ENCODE peak calls at places on chromosomes 12 and 14, in ten cellular contexts. J, T, G, Q, R, C, M, S, V and U are unnamed samples. For H3K4me1, the result is how much of the 10 kb centered on the place peaks cover.

GRCh38 chr12:14986449-14986848 is 13.6 kb downstream of the PDE6H start:
- DNase-seq in J (no peak), T (no peak), G (no peak), Q (no peak), R (no peak), C (no peak), M (no peak), S (no peak), V (peak), U (no peak)

GRCh38 chr14:61080591-61081010 is 99.6 kb downstream of the SLC38A6 start:
- DNase-seq in J (peak), T (no peak), G (no peak), Q (no peak), R (peak), C (peak), M (peak), S (no peak), V (peak), U (peak)

GRCh38 chr12:132513070-132513398 is 23.1 kb downstream of the FBRSL1 start:
- DNase-seq in J (peak), T (no peak), G (no peak), Q (no peak), R (peak), C (peak), M (no peak), S (no peak), V (no peak), U (no peak)

GRCh38 chr12:122081697-122082221 is 3.2 kb downstream of the MLXIP start:
- DNase-seq in J (no peak), T (peak), G (no peak), Q (no peak), R (peak), C (no peak), M (peak), S (peak), V (peak), U (no peak)

GRCh38 chr12:106070611-106071010 is 68.1 kb downstream of the NUAK1 start:
- DNase-seq in J (no peak), T (no peak), G (no peak), Q (no peak), R (no peak), C (no peak), M (no peak), S (no peak), V (no peak), U (peak)

GRCh38 chr14:64303471-64303917 is 9.3 kb upstream of the ESR2 start:
- DNase-seq in J (peak), T (peak), G (peak), Q (peak), R (peak), C (peak), M (peak), S (peak), V (peak), U (peak)

GRCh38 chr12:65643595-65644386 is 180.5 kb upstream of the HMGA2 start:
- DNase-seq in J (no peak), T (peak), G (no peak), Q (no peak), R (peak), C (no peak), M (peak), S (peak), V (no peak), U (no peak)

GRCh38 chr12:52890417-52890816 is 14.5 kb downstream of the KRT8 start:
- DNase-seq in J (no peak), T (no peak), G (no peak), Q (no peak), R (no peak), C (no peak), M (no peak), S (no peak), V (no peak), U (peak)

GRCh38 chr12:95789126-95790024 is 1.2 kb downstream of the NTN4 start:
- DNase-seq in J (no peak), T (peak), G (no peak), Q (peak), R (peak), C (no peak), M (peak), S (no peak), V (no peak), U (peak)

GRCh38 chr14:37179896-37180502 is 7.6 kb upstream of the SLC25A21 start:
- DNase-seq in J (peak), T (peak), G (no peak), Q (no peak), R (peak), C (peak), M (peak), S (no peak), V (no peak), U (no peak)

GRCh38 chr14:34851395-34851794 is 23.8 kb downstream of the BAZ1A start:
- DNase-seq in J (peak), T (peak), G (no peak), Q (no peak), R (peak), C (peak), M (peak), S (no peak), V (no peak), U (no peak)

GRCh38 chr14:54493293-54493692 is 4.5 kb upstream of the GMFB start:
- DNase-seq in J (no peak), T (no peak), G (no peak), Q (peak), R (no peak), C (no peak), M (no peak), S (no peak), V (peak), U (peak)

GRCh38 chr12:4736048-4736447 is 15.8 kb downstream of the GALNT8 start:
- DNase-seq in J (no peak), T (no peak), G (no peak), Q (no peak), R (no peak), C (no peak), M (no peak), S (no peak), V (no peak), U (no peak)

GRCh38 chr12:77751939-77752338 is 78.8 kb upstream of the NAV3 start:
- DNase-seq in J (peak), T (no peak), G (no peak), Q (no peak), R (no peak), C (peak), M (no peak), S (no peak), V (no peak), U (no peak)

GRCh38 chr12:46071769-46072624 is 81.6 kb upstream of the SCAF11 start:
- DNase-seq in J (peak), T (peak), G (peak), Q (peak), R (peak), C (peak), M (peak), S (peak), V (peak), U (peak)

GRCh38 chr12:96493101-96493500 is 3.7 kb downstream of the CFAP54 start:
- DNase-seq in J (peak), T (peak), G (no peak), Q (no peak), R (peak), C (peak), M (peak), S (no peak), V (no peak), U (no peak)

GRCh38 chr12:119594399-119594730 is 791 bp downstream of the TMEM233 start:
- DNase-seq in J (peak), T (no peak), G (no peak), Q (peak), R (no peak), C (peak), M (peak), S (no peak), V (peak), U (peak)

GRCh38 chr12:124666722-124667259 is 99.4 kb upstream of the NCOR2 start:
- DNase-seq in J (no peak), T (no peak), G (no peak), Q (no peak), R (no peak), C (no peak), M (no peak), S (no peak), V (no peak), U (no peak)

GRCh38 chr14:94174622-94175402 is 690 bp downstream of the PPP4R4 start:
- DNase-seq in J (no peak), T (no peak), G (no peak), Q (peak), R (no peak), C (no peak), M (peak), S (no peak), V (no peak), U (peak)

GRCh38 chr12:78062781-78063180 is 232.1 kb downstream of the NAV3 start:
- DNase-seq in J (peak), T (peak), G (peak), Q (no peak), R (peak), C (peak), M (peak), S (no peak), V (no peak), U (no peak)

GRCh38 chr12:6118891-6119568 is 5.4 kb downstream of the VWF start:
- DNase-seq in J (no peak), T (no peak), G (no peak), Q (no peak), R (no peak), C (peak), M (no peak), S (no peak), V (no peak), U (peak)

GRCh38 chr12:40569626-40570179 is 122.5 kb upstream of the CNTN1 start:
- DNase-seq in J (peak), T (no peak), G (no peak), Q (no peak), R (peak), C (peak), M (peak), S (no peak), V (no peak), U (no peak)

GRCh38 chr12:95169368-95169767 is 47.9 kb downstream of the FGD6 start:
- DNase-seq in J (peak), T (peak), G (peak), Q (peak), R (peak), C (peak), M (peak), S (peak), V (no peak), U (no peak)

GRCh38 chr12:58359084-58359483 is 417.7 kb downstream of the ATP23 start:
- DNase-seq in J (no peak), T (no peak), G (no peak), Q (no peak), R (peak), C (no peak), M (peak), S (no peak), V (no peak), U (no peak)

GRCh38 chr12:57726884-57727757 is 11.4 kb downstream of the AGAP2 start:
- DNase-seq in J (peak), T (no peak), G (no peak), Q (peak), R (no peak), C (peak), M (peak), S (no peak), V (no peak), U (peak)

GRCh38 chr14:38079268-38079667 is 128.4 kb upstream of the SSTR1 start:
- DNase-seq in J (no peak), T (no peak), G (no peak), Q (no peak), R (peak), C (no peak), M (peak), S (no peak), V (no peak), U (no peak)

GRCh38 chr14:79278798-79279644 is 932.3 kb downstream of the DIO2 start:
- DNase-seq in J (peak), T (peak), G (peak), Q (peak), R (peak), C (peak), M (peak), S (peak), V (no peak), U (peak)

GRCh38 chr14:61525293-61526011 is 169.9 kb upstream of the HIF1A start:
- DNase-seq in J (peak), T (peak), G (no peak), Q (no peak), R (peak), C (peak), M (peak), S (peak), V (no peak), U (peak)

GRCh38 chr14:29016050-29016900 is 249.7 kb downstream of the FOXG1 start:
- DNase-seq in J (peak), T (no peak), G (peak), Q (peak), R (peak), C (peak), M (peak), S (peak), V (peak), U (peak)

GRCh38 chr12:57868870-57869609 is 22.5 kb upstream of the CTDSP2 start:
- DNase-seq in J (no peak), T (no peak), G (no peak), Q (peak), R (no peak), C (no peak), M (peak), S (no peak), V (no peak), U (peak)

GRCh38 chr12:98439471-98440164 is 75.8 kb upstream of the TMPO start:
- DNase-seq in J (peak), T (no peak), G (no peak), Q (no peak), R (no peak), C (peak), M (peak), S (no peak), V (no peak), U (peak)

GRCh38 chr12:123934016-123934620 is 38.5 kb downstream of the CCDC92 start:
- DNase-seq in J (no peak), T (no peak), G (no peak), Q (no peak), R (no peak), C (no peak), M (no peak), S (no peak), V (no peak), U (no peak)

GRCh38 chr12:124259168-124260066 is 35.5 kb upstream of the RFLNA start:
- DNase-seq in J (no peak), T (peak), G (no peak), Q (no peak), R (no peak), C (no peak), M (peak), S (peak), V (no peak), U (no peak)

GRCh38 chr14:87391066-87391465 is 601.9 kb downstream of the GALC start:
- DNase-seq in J (no peak), T (no peak), G (no peak), Q (no peak), R (no peak), C (no peak), M (no peak), S (no peak), V (no peak), U (no peak)

GRCh38 chr14:50820786-50821185 is 10.2 kb downstream of the NIN start:
- DNase-seq in J (no peak), T (no peak), G (no peak), Q (no peak), R (no peak), C (no peak), M (no peak), S (no peak), V (peak), U (no peak)
- H3K4me1 ChIP-seq in J (under half), T (under half), G (under half), Q (under half), R (under half), C (under half), M (under half), S (under half), V (half or more), U (under half)

DNA sequence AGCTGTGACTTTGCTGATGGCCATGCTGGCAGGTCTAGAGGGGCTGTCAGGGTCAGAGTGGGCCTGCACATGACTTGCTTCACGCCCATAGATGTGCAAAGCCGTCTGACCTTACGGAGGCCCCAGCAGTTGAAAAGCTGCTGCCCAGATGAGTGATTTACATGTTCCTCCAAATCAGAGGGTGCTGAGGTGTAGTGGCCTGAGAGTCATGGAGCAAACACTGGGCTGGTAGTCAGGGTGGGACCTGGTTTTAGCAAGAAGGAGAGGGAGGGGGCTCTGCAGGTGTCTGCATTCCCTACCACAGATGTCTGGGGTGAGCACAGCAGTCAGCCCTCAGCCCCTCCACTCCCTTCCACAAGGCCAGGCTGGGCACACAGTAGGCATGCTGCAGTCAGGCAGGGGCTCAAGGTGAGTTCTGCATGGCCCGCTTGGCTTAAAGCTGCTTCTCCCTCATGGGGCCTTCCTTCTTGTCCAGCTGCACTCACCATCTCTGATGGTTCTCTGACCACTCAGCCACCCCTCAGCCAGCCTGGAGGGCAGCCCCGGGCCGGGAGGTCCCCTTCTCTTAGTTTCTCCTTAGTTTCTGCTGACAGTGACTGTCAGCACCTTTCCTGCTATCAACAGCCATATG is 34.2 kb upstream of the EML1 start:
- DNase-seq in J (no peak), T (no peak), G (no peak), Q (no peak), R (no peak), C (no peak), M (no peak), S (no peak), V (no peak), U (no peak)
- H3K9ac ChIP-seq in J (peak), T (no peak), G (no peak), Q (no peak), R (peak), C (no peak), M (no peak), S (no peak), V (no peak), U (no peak)

DNA sequence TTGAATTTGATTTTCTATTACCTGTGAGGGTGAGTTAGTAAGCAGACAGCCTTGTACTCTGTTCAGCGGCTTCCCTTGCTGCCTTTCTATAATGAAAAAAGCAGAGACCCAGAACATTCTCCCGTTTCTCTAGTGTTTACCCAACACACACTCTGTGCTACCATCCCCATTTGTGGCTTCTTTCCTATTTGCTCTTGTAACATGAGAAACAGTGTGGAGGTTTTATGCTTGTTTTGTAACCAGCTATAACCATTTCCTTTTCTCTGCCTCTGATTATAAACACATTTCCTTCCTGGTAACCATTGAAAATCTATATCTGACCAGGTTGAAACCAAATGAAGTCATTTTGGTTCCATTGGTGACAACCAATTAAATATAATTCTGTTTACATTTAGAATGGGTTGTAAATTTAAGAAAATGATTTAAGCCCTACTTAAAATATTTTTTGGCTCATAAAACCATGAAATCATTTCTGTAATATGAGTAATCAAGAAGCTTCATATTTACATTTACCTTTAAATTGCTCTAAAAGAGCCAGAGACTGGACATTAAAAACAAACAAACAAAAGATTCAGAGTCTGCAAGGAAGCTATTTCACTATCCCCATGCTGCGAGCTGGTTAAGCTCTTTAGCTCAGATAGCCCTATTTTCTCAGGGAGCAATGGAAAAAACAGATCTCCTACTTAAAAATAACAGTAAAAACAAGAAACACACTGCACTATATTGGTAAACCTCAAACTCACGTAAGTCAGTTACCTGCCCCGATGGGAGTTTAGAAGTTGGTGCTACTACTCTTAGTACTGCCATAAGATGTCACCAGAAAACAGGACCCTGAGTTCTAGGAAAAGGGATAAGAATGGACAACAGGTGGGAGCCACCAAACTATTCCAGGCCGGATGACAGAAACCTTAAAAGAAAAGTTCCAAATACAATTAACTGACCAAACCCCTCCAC is 206.5 kb upstream of the EEA1 start:
- DNase-seq in J (no peak), T (no peak), G (peak), Q (no peak), R (peak), C (peak), M (peak), S (no peak), V (no peak), U (no peak)
- H3K27ac ChIP-seq in J (no peak), T (no peak), G (peak), Q (no peak), R (peak), C (no peak), M (no peak), S (no peak), V (no peak), U (no peak)

DNA sequence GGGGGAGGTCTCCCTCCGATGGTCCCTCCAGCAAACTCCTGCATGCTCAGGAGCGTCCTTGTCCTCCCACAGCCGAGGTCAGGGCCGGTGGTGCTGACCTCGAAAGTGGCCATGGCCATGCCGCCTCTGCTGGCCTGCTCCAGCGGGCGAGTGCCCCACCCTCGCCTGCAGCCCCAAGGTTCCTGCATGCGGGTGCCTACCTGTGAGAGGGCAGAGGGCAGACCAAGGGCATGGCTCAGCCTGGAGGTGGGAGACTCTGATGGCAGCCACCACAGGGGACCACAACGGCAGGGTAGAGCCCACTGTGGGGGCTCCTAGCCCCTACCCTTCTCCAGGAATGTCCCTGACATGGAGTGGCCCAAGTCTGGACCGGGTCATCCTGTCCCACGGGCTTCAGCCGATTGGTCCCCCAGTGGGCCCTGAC is 38.1 kb upstream of the PPP1R13B start:
- DNase-seq in J (no peak), T (no peak), G (no peak), Q (no peak), R (no peak), C (no peak), M (no peak), S (no peak), V (no peak), U (no peak)
- H3K4me1 ChIP-seq in J (under half), T (under half), G (half or more), Q (under half), R (under half), C (under half), M (under half), S (under half), V (under half), U (under half)

DNA sequence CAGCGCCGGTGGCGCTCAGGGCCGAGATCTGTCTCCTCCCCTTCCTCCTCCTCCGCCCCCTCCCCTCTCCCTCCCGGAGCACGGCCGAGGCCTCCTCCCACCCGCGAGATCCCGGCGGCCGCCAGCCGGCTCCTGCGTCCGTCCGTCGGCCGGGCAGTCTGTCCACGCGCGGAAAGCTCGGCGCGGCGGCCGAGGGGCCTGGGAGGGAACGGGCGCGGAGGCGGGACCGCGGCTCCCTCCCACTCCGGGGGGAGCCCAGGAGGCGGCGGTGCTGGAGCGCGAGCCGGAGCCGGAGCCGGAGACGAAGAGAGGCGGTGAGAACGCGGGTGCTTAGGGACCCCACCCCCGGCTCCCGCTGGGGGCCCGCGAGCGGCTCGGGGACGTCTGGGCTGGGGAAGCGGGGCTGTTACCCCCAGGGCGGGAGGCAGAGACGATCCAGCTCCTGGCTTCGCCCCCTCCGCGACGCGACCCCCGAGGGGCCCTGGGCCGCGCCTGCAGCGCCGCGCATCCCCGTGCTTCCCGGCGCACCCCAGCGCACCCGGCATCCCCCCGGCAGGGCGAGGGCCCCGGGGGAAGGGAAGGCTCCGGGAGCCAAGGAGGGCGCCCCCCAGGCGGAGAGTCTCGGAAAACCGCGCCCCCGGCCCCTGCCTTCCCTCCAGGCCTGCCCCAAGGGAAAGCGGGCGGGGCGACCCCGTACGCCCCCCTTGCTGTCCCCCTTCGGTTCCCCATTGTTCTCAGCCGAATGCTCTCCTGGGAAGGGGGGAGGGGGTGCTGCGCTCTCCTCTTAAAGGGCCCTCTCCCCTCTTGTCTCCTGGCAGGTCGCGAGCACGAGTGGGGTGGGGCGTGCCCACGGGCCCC is at the start of gene DTX1:
- DNase-seq in J (no peak), T (no peak), G (no peak), Q (peak), R (no peak), C (peak), M (peak), S (no peak), V (peak), U (no peak)
- H3K9ac ChIP-seq in J (peak), T (no peak), G (no peak), Q (no peak), R (no peak), C (no peak), M (no peak), S (no peak), V (peak), U (no peak)